ENCODE peak calls at places on chromosomes 7 and 10, in nine cellular contexts. B is fibroblast of lung, M is coronary artery, R is neural progenitor cell, U is heart right ventricle, E is epithelial cell of prostate, T is substantia nigra, K is hepatocyte, S is AG04450. O is an unnamed sample.

GRCh38 chr7:72785166-72785955 is 42.6 kb downstream of the TYW1B start:
- DNase-seq in U (no peak), E (peak), B (peak), S (no peak), T (no peak), R (no peak), K (no peak), M (no peak), O (no peak)

GRCh38 chr7:3294432-3295100 is 6.5 kb upstream of the SDK1 start:
- DNase-seq in T (no peak), R (peak), E (no peak), S (no peak), K (peak), U (no peak), B (no peak), M (no peak), O (no peak)

GRCh38 chr7:41491752-41492405 is 211.0 kb downstream of the INHBA start:
- DNase-seq in U (no peak), T (no peak), M (no peak), R (no peak), S (no peak), E (no peak), B (no peak), K (no peak), O (no peak)

GRCh38 chr10:98168766-98169165 is 34.3 kb downstream of the R3HCC1L start:
- DNase-seq in T (no peak), S (no peak), K (no peak), B (no peak), U (no peak), M (no peak), E (no peak), R (no peak), O (no peak)

GRCh38 chr7:126856691-126857291 is 395.9 kb downstream of the GRM8 start:
- DNase-seq in E (no peak), M (no peak), T (no peak), U (no peak), R (peak), B (no peak), K (peak), S (no peak), O (no peak)

GRCh38 chr10:43573250-43574034 is 974 bp downstream of the ZNF239 start:
- DNase-seq in T (no peak), R (peak), S (no peak), K (no peak), U (no peak), E (no peak), B (peak), M (no peak), O (no peak)

GRCh38 chr7:143885951-143886350 is 16.0 kb downstream of the TCAF1 start:
- DNase-seq in R (no peak), S (no peak), E (no peak), U (no peak), B (no peak), M (no peak), K (no peak), T (no peak), O (no peak)

GRCh38 chr10:114239994-114240345 is 916 bp downstream of the VWA2 start:
- DNase-seq in U (no peak), M (no peak), E (no peak), K (no peak), R (peak), S (no peak), B (no peak), T (no peak), O (no peak)

GRCh38 chr10:122587099-122587725 is 26.7 kb downstream of the DMBT1 start:
- DNase-seq in B (no peak), U (no peak), K (no peak), E (no peak), S (no peak), R (no peak), T (no peak), M (no peak), O (no peak)

GRCh38 chr7:129575699-129576098 is 35.8 kb upstream of the NRF1 start:
- DNase-seq in T (no peak), B (no peak), E (no peak), S (no peak), K (no peak), R (no peak), U (no peak), M (no peak), O (no peak)

GRCh38 chr10:129956902-129957673 is 7.0 kb downstream of the EBF3 start:
- DNase-seq in M (no peak), S (no peak), K (no peak), T (no peak), U (no peak), E (no peak), B (no peak), R (peak), O (no peak)

GRCh38 chr10:13848530-13849425 is 262.0 kb downstream of the PRPF18 start:
- DNase-seq in E (no peak), K (no peak), U (no peak), M (no peak), B (no peak), R (no peak), T (no peak), S (no peak), O (no peak)

GRCh38 chr7:102153586-102153948 is 133.1 kb upstream of the SH2B2 start:
- DNase-seq in K (no peak), E (no peak), M (no peak), B (no peak), S (no peak), U (peak), T (no peak), R (no peak), O (no peak)

GRCh38 chr10:43077421-43078171 is 727 bp downstream of the RET start:
- DNase-seq in T (no peak), K (no peak), B (no peak), U (no peak), E (no peak), R (peak), M (no peak), S (no peak), O (no peak)

GRCh38 chr7:76129836-76130235 is 71.9 kb upstream of the SRRM3 start:
- DNase-seq in T (no peak), S (no peak), M (no peak), E (no peak), R (no peak), K (no peak), B (no peak), U (no peak), O (no peak)

GRCh38 chr10:89888647-89889046 is 187.3 kb downstream of the KIF20B start:
- DNase-seq in E (no peak), B (no peak), S (no peak), M (no peak), K (no peak), T (no peak), R (no peak), U (no peak), O (no peak)
- H3K27ac ChIP-seq in E (no peak), B (no peak), S (no peak), M (peak), K (no peak), T (no peak), R (no peak), U (peak), O (no peak)

GRCh38 chr10:63637833-63638443 is 116.7 kb downstream of the REEP3 start:
- DNase-seq in B (no peak), U (no peak), T (no peak), R (no peak), S (no peak), E (no peak), K (peak), M (no peak), O (no peak)
- H3K27ac ChIP-seq in B (no peak), U (no peak), T (no peak), R (no peak), S (no peak), E (no peak), K (peak), M (no peak), O (no peak)

DNA sequence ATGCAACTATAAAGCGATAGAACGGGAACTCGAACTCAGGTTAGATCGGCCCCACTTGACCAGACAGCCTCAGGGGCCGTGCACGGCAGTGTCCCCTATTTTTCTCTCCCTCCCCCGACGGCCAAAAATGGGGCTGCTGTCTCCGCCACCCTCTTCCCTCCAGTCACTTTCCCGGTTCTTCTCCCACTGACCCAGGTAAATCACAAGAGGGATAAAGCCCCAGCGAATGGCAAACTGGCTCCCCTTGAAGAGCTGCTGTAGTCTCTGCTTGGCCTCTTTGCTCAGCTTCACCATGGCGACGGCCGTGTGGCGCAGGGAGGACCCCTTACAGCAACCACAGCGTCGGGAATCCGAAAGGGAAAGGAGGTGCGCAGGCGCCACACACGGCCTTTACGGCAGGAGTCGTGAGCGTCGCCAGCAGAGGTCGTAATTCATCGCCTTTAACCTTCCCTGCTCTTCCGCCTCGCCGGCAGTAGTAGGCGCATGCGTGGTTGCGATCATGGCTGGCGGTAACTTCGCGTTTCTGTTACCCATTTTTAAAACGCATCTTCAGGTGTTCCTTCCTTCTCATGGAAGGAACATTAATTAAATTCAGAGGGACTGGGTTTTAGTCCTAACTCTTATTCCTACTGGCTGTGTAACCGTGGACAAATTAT is at the start of gene TOMM7:
- DNase-seq in K (peak), U (peak), T (peak), B (peak), R (peak), M (peak), E (peak), S (peak), O (peak)
- H3K27ac ChIP-seq in K (peak), U (peak), T (peak), B (peak), R (no peak), M (peak), E (peak), S (peak), O (peak)

DNA sequence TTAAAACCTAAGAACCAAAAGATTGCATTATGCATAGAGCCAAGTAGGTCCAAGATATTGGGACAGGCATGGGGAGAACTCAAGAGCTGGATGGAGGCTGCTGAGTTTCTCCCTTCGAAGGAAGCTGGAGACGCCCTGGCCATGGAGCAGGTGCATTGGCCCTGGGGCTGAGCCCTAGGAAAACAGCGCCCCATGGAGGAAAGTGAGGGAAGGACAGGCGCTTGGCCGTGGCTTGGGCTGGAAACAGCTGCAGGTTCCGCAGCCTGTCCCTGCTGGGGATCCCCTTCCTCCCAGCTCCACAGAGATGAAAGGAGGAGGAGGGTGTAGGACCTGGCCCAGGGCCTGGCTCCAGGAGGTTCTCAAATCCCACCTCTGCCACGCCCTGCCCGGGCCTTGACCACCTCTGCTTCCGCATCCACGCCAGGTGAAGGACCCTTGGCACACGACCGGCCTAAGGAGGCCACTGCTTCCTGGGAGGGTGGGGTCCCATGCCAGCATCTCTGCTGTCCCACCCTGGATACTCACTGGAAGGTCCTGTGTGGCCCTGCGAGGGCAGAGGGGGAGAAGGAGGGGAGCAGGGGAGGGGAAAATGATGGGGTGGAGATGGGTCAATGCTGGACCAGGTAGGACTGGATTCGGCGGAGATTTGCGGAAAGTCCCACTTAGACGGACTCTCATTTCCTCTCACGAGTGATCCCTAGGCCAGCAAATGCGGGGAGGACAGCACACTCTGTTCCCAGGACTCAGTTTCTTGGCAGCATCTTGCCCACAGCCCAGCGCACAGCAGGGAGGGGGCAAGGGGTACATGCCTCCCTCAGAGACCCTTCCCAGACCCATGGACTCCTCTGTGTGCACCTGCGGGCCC is 258.6 kb upstream of the TCERG1L start:
- DNase-seq in K (no peak), E (no peak), M (peak), S (no peak), U (no peak), R (peak), B (no peak), T (no peak), O (no peak)
- H3K27ac ChIP-seq in K (no peak), E (no peak), M (no peak), S (no peak), U (no peak), R (no peak), B (no peak), T (no peak), O (no peak)